ENCODE peak calls at places on chromosomes 13 and 19, in seven cellular contexts. U is endodermal cell, D is fibroblast of mammary gland, J is foreskin fibroblast, G is esophagus muscularis mucosa, K is pancreas, Y is AG10803. Z is an unnamed sample.

GRCh38 chr19:51546650-51547396 is 15.4 kb upstream of the SIGLEC6 start:
- DNase-seq in U (no peak), D (no peak), J (no peak), G (no peak), K (no peak), Y (peak; percentile 7), Z (no peak)

GRCh38 chr19:7520131-7521051 is 2.0 kb upstream of the MCOLN1 start:
- DNase-seq in U (no peak), D (no peak), J (no peak), G (no peak), K (no peak), Y (no peak), Z (no peak)

GRCh38 chr19:34837262-34837661 is 64.2 kb upstream of the ZNF599 start:
- DNase-seq in U (no peak), D (no peak), J (no peak), G (no peak), K (peak; percentile 14), Y (no peak), Z (no peak)

GRCh38 chr13:19810996-19811881 is 28.5 kb upstream of the PSPC1 start:
- DNase-seq in U (no peak), D (peak; percentile 11), J (no peak), G (no peak), K (no peak), Y (peak; percentile 9), Z (no peak)

GRCh38 chr13:85091835-85092234 is 707.4 kb downstream of the SLITRK6 start:
- DNase-seq in U (no peak), D (no peak), J (no peak), G (no peak), K (no peak), Y (no peak), Z (no peak)

GRCh38 chr19:30403583-30403982 is 31.4 kb downstream of the ZNF536 start:
- DNase-seq in U (no peak), D (no peak), J (no peak), G (no peak), K (no peak), Y (no peak), Z (no peak)

GRCh38 chr13:110499621-110500281 is 61.8 kb downstream of the RAB20 start:
- DNase-seq in U (no peak), D (peak; percentile 79), J (peak; percentile 66), G (no peak), K (no peak), Y (peak; percentile 83), Z (peak; percentile 51)

GRCh38 chr19:39599116-39599515 is 3.2 kb upstream of the LGALS13 start:
- DNase-seq in U (peak; percentile 83), D (peak; percentile 21), J (peak; percentile 12), G (no peak), K (no peak), Y (peak; percentile 8), Z (no peak)

GRCh38 chr13:111518161-111518791 is 197.8 kb downstream of the TEX29 start:
- DNase-seq in U (peak; percentile 66), D (no peak), J (no peak), G (no peak), K (no peak), Y (no peak), Z (no peak)

GRCh38 chr13:102771298-102772041 is 2.1 kb downstream of the TEX30 start:
- DNase-seq in U (no peak), D (no peak), J (no peak), G (no peak), K (no peak), Y (no peak), Z (no peak)

GRCh38 chr13:102774596-102775375 is 1.2 kb upstream of the TEX30 start:
- DNase-seq in U (no peak), D (no peak), J (no peak), G (no peak), K (no peak), Y (no peak), Z (no peak)

GRCh38 chr13:102773441-102774209 is at the start of gene TEX30:
- DNase-seq in U (peak; percentile 93), D (peak; percentile 74), J (peak; percentile 86), G (peak; percentile 92), K (peak; percentile 78), Y (peak; percentile 81), Z (no peak)

GRCh38 chr13:102772042-102772425 is 1.6 kb downstream of the TEX30 start:
- DNase-seq in U (no peak), D (no peak), J (no peak), G (no peak), K (no peak), Y (no peak), Z (no peak)

DNA sequence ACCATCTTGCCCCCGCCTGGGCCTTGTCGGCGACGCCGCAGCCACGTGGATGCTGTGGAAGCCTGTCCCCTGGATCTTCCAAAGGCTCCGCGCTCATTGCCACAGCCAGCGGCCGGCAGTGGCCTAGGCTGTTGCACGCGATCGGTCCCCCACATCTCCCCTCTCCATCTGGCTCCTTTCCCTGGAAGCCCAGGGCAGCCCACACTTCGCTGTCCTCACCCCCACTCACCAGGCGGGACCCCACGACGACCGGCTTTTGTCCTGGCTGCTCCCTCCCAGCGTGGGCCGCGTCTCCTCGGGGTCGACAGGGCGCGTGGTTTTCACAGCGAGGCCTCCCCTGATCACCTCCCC is 599 bp upstream of the TEX30 start:
- DNase-seq in U (no peak), D (no peak), J (no peak), G (no peak), K (no peak), Y (no peak), Z (no peak)
- H3K4me3 ChIP-seq in U (peak overlapping the region; percentile 88), D (peak overlapping the region; percentile 48), J (peak overlapping the region; percentile 65), G (peak overlapping the region; percentile 81), K (peak overlapping the region; percentile 91), Y (peak overlapping the region; percentile 81), Z (peak overlapping the region; percentile 84)

DNA sequence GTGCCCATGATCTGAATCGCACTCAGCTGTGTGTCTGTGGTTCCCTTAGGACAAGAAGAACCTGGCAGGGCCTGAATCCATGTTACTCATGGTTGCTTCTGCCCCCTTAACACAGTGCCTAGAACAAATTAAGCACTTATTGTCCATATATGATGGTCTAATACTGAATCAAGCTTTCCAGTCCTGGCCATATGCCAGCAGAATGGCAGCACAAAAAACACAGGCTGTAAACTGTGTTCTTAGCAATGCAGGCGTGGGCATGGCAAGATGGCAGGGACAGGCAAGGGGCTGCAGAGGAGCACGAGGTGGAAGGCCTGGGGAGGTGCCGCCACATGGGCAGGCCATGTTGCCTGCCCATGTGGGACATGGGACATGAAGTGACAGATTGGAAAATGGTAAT is 68.2 kb downstream of the LATS2 start:
- DNase-seq in U (no peak), D (no peak), J (no peak), G (no peak), K (no peak), Y (no peak), Z (no peak)
- TF ChIP-seq CTCF in U (no peak), D (no peak), J (no peak), G (no peak), K (no peak), Y (no peak), Z (no peak)

GRCh38 chr19:6501740-6502648 is at the start of gene TUBB4A:
- DNase-seq in U (peak; percentile 70), D (no peak), J (no peak), G (no peak), K (peak; percentile 11), Y (no peak), Z (no peak)
- H3K4me3 ChIP-seq in U (no peak within 1 kb of the TSS), D (no peak within 1 kb of the TSS), J (no peak within 1 kb of the TSS), G (peak within 1 kb of the TSS; percentile 46), K (peak within 1 kb of the TSS; percentile 60), Y (no peak within 1 kb of the TSS), Z (no peak within 1 kb of the TSS)

GRCh38 chr13:30581582-30581981 is 36.1 kb upstream of the USPL1 start:
- DNase-seq in U (peak; percentile 54), D (peak; percentile 37), J (peak; percentile 8), G (no peak), K (no peak), Y (no peak), Z (no peak)
- TF ChIP-seq CTCF in U (peak; percentile 74), D (peak; percentile 38), J (peak; percentile 30), G (no peak), K (no peak), Y (peak; percentile 42), Z (no peak)

GRCh38 chr19:18282021-18282787 is 782 bp upstream of the JUND start:
- DNase-seq in U (no peak), D (peak; percentile 76), J (no peak), G (peak; percentile 98), K (no peak), Y (no peak), Z (no peak)
- H3K4me3 ChIP-seq in U (peak overlapping the region; percentile 86), D (peak overlapping the region; percentile 40), J (peak overlapping the region; percentile 43), G (peak overlapping the region; percentile 53), K (peak overlapping the region; percentile 50), Y (peak overlapping the region; percentile 70), Z (peak overlapping the region; percentile 59)

GRCh38 chr19:18468517-18468916 is 30.6 kb upstream of the ISYNA1 start:
- DNase-seq in U (no peak), D (no peak), J (no peak), G (no peak), K (no peak), Y (no peak), Z (no peak)

GRCh38 chr19:18468930-18469244 is 31.0 kb upstream of the ISYNA1 start:
- DNase-seq in U (no peak), D (no peak), J (no peak), G (no peak), K (no peak), Y (no peak), Z (no peak)

GRCh38 chr19:18470153-18470552 is 32.2 kb upstream of the ISYNA1 start:
- DNase-seq in U (peak; percentile 91), D (no peak), J (no peak), G (no peak), K (no peak), Y (no peak), Z (no peak)

GRCh38 chr19:18470787-18471186 is 32.9 kb upstream of the ISYNA1 start:
- DNase-seq in U (no peak), D (no peak), J (no peak), G (no peak), K (no peak), Y (no peak), Z (no peak)

DNA sequence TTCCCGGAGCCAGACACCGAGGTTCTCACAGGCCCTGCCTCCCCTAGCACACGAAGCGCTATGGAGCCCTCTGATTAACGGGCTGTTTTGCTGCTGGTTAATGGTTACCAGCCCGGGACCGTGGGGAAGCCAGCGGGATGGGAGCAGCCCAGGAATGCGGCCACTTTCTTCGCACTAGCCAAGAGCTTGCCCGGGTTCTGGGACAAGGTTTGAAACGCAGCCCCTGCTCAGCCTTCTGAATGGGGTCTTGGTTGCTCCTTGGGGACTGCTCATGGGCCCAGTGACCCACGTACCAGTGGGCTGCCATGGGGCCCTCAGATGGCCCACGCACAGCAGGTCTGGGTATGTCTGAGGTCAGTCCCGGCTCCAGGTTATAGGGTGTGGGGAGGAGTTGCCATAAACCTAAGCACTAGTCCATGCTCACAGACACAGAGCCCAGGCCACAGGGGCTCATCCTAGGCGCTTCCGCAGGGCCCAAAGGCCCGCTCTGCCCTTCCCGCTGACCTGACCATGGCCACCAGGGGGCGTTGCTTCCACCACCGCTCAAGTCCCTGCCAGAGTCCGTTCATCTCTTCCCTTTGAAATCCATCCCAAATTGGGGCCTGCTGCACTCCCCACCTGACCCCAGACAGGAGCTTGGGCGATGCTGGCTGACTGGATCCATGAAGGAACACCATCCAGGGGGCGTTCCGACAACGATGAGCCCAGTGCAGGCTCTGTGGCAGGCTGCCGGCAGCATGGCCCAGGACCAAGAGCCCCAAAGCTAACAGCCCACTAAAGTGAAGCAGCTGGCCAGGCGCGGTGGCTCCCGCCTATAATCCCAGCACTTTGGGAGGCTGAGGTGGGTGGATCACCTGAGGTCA is 31.5 kb upstream of the ISYNA1 start:
- DNase-seq in U (peak; percentile 93), D (peak; percentile 75), J (no peak), G (no peak), K (peak; percentile 52), Y (peak; percentile 71), Z (no peak)
- TF ChIP-seq CTCF in U (peak; percentile 94), D (peak; percentile 81), J (peak; percentile 85), G (peak; percentile 56), K (peak; percentile 67), Y (peak; percentile 87), Z (peak; percentile 83)